ENCODE peak calls at places on chromosomes 4 and X, in four cellular contexts. One of them, this sample, is unnamed.

GRCh38 chr4:107183155-107183774 is 147.2 kb upstream of the DKK2 start:
- DNase-seq in testis: peak; percentile 32
- DNase-seq in Peyer's patch: no peak
- DNase-seq in gastrocnemius medialis: peak; percentile 11
- DNase-seq in this sample: peak; percentile 40

GRCh38 chr4:139904406-139904805 is 238.8 kb downstream of the MGST2 start:
- DNase-seq in gastrocnemius medialis: no peak
- DNase-seq in Peyer's patch: no peak
- DNase-seq in testis: no peak
- DNase-seq in this sample: no peak

GRCh38 chr4:135564090-135564489 is 1362.5 kb upstream of the PABPC4L start:
- DNase-seq in Peyer's patch: no peak
- DNase-seq in testis: no peak
- DNase-seq in gastrocnemius medialis: no peak
- DNase-seq in this sample: no peak

GRCh38 chr4:152853293-152853692 is 73.5 kb downstream of the ARFIP1 start:
- DNase-seq in gastrocnemius medialis: no peak
- DNase-seq in testis: no peak
- DNase-seq in Peyer's patch: no peak
- DNase-seq in this sample: no peak

GRCh38 chr4:77178560-77178959 is 21.6 kb downstream of the CCNG2 start:
- DNase-seq in Peyer's patch: no peak
- DNase-seq in gastrocnemius medialis: no peak
- DNase-seq in testis: no peak
- DNase-seq in this sample: no peak

GRCh38 chrX:9662148-9662547 is 103.5 kb downstream of the GPR143 start:
- DNase-seq in gastrocnemius medialis: no peak
- DNase-seq in testis: no peak
- DNase-seq in Peyer's patch: no peak
- DNase-seq in this sample: no peak

GRCh38 chr4:7381890-7382633 is 52.7 kb downstream of the PSAPL1 start:
- DNase-seq in gastrocnemius medialis: no peak
- DNase-seq in testis: no peak
- DNase-seq in Peyer's patch: no peak
- DNase-seq in this sample: no peak

GRCh38 chr4:186192068-186192751 is 843 bp downstream of the CYP4V2 start:
- DNase-seq in testis: peak; percentile 71
- DNase-seq in gastrocnemius medialis: peak; percentile 16
- DNase-seq in Peyer's patch: peak; percentile 35
- DNase-seq in this sample: peak; percentile 62

GRCh38 chr4:14566518-14566917 is 435.8 kb upstream of the CPEB2 start:
- DNase-seq in gastrocnemius medialis: no peak
- DNase-seq in Peyer's patch: no peak
- DNase-seq in testis: no peak
- DNase-seq in this sample: no peak

GRCh38 chr4:164536829-164537228 is 217.1 kb upstream of the SMIM31 start:
- DNase-seq in testis: no peak
- DNase-seq in Peyer's patch: no peak
- DNase-seq in gastrocnemius medialis: no peak
- DNase-seq in this sample: peak; percentile 76

GRCh38 chr4:142959156-142959555 is 113.1 kb upstream of the INPP4B start:
- DNase-seq in Peyer's patch: no peak
- DNase-seq in gastrocnemius medialis: no peak
- DNase-seq in testis: no peak
- DNase-seq in this sample: no peak

GRCh38 chrX:1661048-1661921 is 46.4 kb downstream of the ASMT start:
- DNase-seq in Peyer's patch: peak; percentile 81
- DNase-seq in gastrocnemius medialis: no peak
- DNase-seq in testis: peak; percentile 93
- DNase-seq in this sample: peak; percentile 43

GRCh38 chr4:47642985-47643745 is 158.1 kb downstream of the ATP10D start:
- DNase-seq in testis: no peak
- DNase-seq in gastrocnemius medialis: no peak
- DNase-seq in Peyer's patch: no peak
- DNase-seq in this sample: no peak

GRCh38 chr4:70559216-70559830 is 32.7 kb upstream of the AMBN start:
- DNase-seq in Peyer's patch: peak; percentile 19
- DNase-seq in testis: peak; percentile 65
- DNase-seq in gastrocnemius medialis: peak; percentile 16
- DNase-seq in this sample: peak; percentile 61

GRCh38 chr4:123813901-123814300 is 417.3 kb downstream of the SPRY1 start:
- DNase-seq in gastrocnemius medialis: no peak
- DNase-seq in testis: no peak
- DNase-seq in Peyer's patch: no peak
- DNase-seq in this sample: no peak

GRCh38 chr4:175071123-175071522 is 153.0 kb downstream of the ADAM29 start:
- DNase-seq in gastrocnemius medialis: no peak
- DNase-seq in Peyer's patch: no peak
- DNase-seq in testis: no peak
- DNase-seq in this sample: no peak

GRCh38 chr4:88630756-88631155 is 38.5 kb downstream of the HERC3 start:
- DNase-seq in testis: no peak
- DNase-seq in gastrocnemius medialis: no peak
- DNase-seq in Peyer's patch: no peak
- DNase-seq in this sample: no peak

GRCh38 chrX:129540068-129540653 is at the start of gene OCRL:
- DNase-seq in Peyer's patch: peak; percentile 39
- DNase-seq in gastrocnemius medialis: peak; percentile 57
- DNase-seq in testis: peak; percentile 75
- DNase-seq in this sample: peak; percentile 71

GRCh38 chrX:93594780-93595179 is 78.6 kb downstream of the NAP1L3 start:
- DNase-seq in Peyer's patch: no peak
- DNase-seq in testis: peak; percentile 15
- DNase-seq in gastrocnemius medialis: no peak
- DNase-seq in this sample: no peak

GRCh38 chrX:152637649-152638442 is at the start of gene GABRQ:
- DNase-seq in gastrocnemius medialis: no peak
- DNase-seq in Peyer's patch: no peak
- DNase-seq in testis: peak; percentile 84
- DNase-seq in this sample: peak; percentile 49

GRCh38 chr4:155903453-155903852 is at the start of gene TDO2:
- DNase-seq in Peyer's patch: no peak
- DNase-seq in testis: no peak
- DNase-seq in gastrocnemius medialis: no peak
- DNase-seq in this sample: no peak

GRCh38 chr4:77376788-77377460 is 219.9 kb downstream of the CCNG2 start:
- DNase-seq in testis: no peak
- DNase-seq in Peyer's patch: no peak
- DNase-seq in gastrocnemius medialis: no peak
- DNase-seq in this sample: no peak

GRCh38 chr4:14877246-14878220 is 124.7 kb upstream of the CPEB2 start:
- DNase-seq in gastrocnemius medialis: no peak
- DNase-seq in Peyer's patch: no peak
- DNase-seq in testis: no peak
- DNase-seq in this sample: no peak

GRCh38 chr4:37246891-37247290 is 2.3 kb downstream of the NWD2 start:
- DNase-seq in gastrocnemius medialis: no peak
- DNase-seq in Peyer's patch: no peak
- DNase-seq in testis: no peak
- DNase-seq in this sample: no peak

GRCh38 chrX:10989386-10989785 is 121.7 kb upstream of the HCCS start:
- DNase-seq in gastrocnemius medialis: no peak
- DNase-seq in Peyer's patch: no peak
- DNase-seq in testis: no peak
- DNase-seq in this sample: no peak

GRCh38 chr4:89306486-89307184 is 965 bp downstream of the GPRIN3 start:
- DNase-seq in gastrocnemius medialis: no peak
- DNase-seq in testis: no peak
- DNase-seq in Peyer's patch: no peak
- DNase-seq in this sample: no peak

GRCh38 chr4:83010111-83010521 is 507 bp downstream of the LIN54 start:
- DNase-seq in testis: no peak
- DNase-seq in gastrocnemius medialis: no peak
- DNase-seq in Peyer's patch: no peak
- DNase-seq in this sample: no peak

GRCh38 chr4:85861064-85861767 is 386.3 kb downstream of the ARHGAP24 start:
- DNase-seq in Peyer's patch: no peak
- DNase-seq in gastrocnemius medialis: no peak
- DNase-seq in testis: no peak
- DNase-seq in this sample: no peak

GRCh38 chr4:167101035-167101434 is 133.3 kb downstream of the SPOCK3 start:
- DNase-seq in gastrocnemius medialis: no peak
- DNase-seq in Peyer's patch: no peak
- DNase-seq in testis: no peak
- DNase-seq in this sample: no peak

GRCh38 chr4:155042014-155042413 is 166.4 kb upstream of the NPY2R start:
- DNase-seq in Peyer's patch: no peak
- DNase-seq in gastrocnemius medialis: no peak
- DNase-seq in testis: no peak
- DNase-seq in this sample: no peak

GRCh38 chrX:49120104-49120503 is 3.4 kb downstream of the GPKOW start:
- DNase-seq in Peyer's patch: no peak
- DNase-seq in gastrocnemius medialis: no peak
- DNase-seq in testis: no peak
- DNase-seq in this sample: no peak

GRCh38 chrX:38798956-38799355 is 2.3 kb upstream of the MID1IP1 start:
- DNase-seq in Peyer's patch: no peak
- DNase-seq in testis: no peak
- DNase-seq in gastrocnemius medialis: no peak
- DNase-seq in this sample: no peak

GRCh38 chrX:55593756-55594257 is 29.4 kb upstream of the FOXR2 start:
- DNase-seq in gastrocnemius medialis: no peak
- DNase-seq in Peyer's patch: no peak
- DNase-seq in testis: peak; percentile 52
- DNase-seq in this sample: no peak

GRCh38 chrX:48891402-48892288 is 5.9 kb downstream of the TIMM17B start:
- DNase-seq in testis: peak; percentile 90
- DNase-seq in gastrocnemius medialis: peak; percentile 81
- DNase-seq in Peyer's patch: peak; percentile 77
- DNase-seq in this sample: peak; percentile 89

GRCh38 chrX:18792828-18793227 is 85.4 kb downstream of the PPEF1 start:
- DNase-seq in testis: no peak
- DNase-seq in gastrocnemius medialis: no peak
- DNase-seq in Peyer's patch: no peak
- DNase-seq in this sample: no peak
- H3K27ac ChIP-seq in testis: no peak overlapping the region
- H3K27ac ChIP-seq in gastrocnemius medialis: no peak overlapping the region
- H3K27ac ChIP-seq in Peyer's patch: no peak overlapping the region
- H3K27ac ChIP-seq in this sample: no peak overlapping the region

DNA sequence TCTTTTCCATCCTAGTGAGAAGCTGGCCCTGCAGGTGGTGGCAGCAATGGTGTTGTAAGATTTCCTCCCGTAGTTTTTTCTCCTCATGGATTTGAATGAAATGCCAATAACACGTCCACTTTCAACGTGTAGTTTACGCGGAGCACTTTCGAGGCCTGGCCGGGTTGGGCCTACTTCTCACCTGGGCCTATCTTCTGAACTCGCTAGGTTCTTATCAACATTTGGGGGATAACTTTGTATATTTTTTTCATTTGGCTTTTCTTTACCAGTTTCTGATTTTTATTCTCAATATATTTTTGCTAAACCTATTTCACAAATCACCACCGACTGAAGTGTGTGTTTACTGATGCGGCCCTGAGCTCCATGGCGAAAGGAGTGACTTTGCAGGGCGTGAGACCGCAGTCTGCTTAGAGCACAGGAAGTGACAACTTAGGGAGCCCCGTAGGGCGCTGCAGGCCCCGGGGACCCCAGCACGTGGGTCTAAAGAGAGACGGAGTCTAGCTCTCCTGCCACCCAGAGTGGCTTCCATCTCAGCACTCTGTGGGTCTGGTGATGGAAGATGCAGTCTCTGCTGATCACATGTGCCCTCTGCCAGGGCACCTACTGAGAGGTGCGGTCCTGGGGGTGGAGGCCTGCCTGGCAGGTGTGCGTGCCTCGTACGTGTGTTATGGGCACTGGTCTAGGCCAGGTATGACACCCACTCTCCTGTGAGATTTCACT is 29.1 kb downstream of the NELFA start:
- DNase-seq in testis: no peak
- DNase-seq in gastrocnemius medialis: no peak
- DNase-seq in Peyer's patch: no peak
- DNase-seq in this sample: no peak
- TF ChIP-seq POLR2A in testis: no peak
- TF ChIP-seq POLR2A in gastrocnemius medialis: no peak
- TF ChIP-seq POLR2A in Peyer's patch: no peak
- TF ChIP-seq POLR2A in this sample: no peak

DNA sequence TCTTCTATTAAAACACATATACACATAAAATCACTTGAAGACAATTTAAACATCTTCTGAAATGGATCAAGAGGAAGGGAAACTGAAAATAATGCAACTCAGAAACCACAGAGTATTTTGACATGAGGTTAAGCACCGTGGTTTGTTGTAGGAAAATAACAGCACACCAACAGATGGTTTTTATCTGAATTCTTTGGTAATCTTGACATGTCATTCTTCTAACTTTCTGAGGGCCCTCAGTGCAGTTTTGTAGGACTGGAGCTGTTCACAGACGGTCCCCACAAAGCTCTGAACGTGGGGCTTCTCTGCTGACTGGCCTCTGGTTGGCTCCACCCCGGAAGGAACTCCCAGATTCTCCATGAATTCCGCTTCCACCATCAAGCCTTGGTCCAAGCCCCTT is 16.0 kb upstream of the TLR8 start:
- DNase-seq in Peyer's patch: no peak
- DNase-seq in gastrocnemius medialis: no peak
- DNase-seq in testis: no peak
- DNase-seq in this sample: no peak
- H3K27ac ChIP-seq in Peyer's patch: peak overlapping the region; percentile 12
- H3K27ac ChIP-seq in gastrocnemius medialis: no peak overlapping the region
- H3K27ac ChIP-seq in testis: no peak overlapping the region
- H3K27ac ChIP-seq in this sample: peak overlapping the region; percentile 26

GRCh38 chrX:119943185-119943988 is at the start of gene NKAP:
- DNase-seq in testis: peak; percentile 89
- DNase-seq in gastrocnemius medialis: peak; percentile 75
- DNase-seq in Peyer's patch: peak; percentile 68
- DNase-seq in this sample: peak; percentile 81
- TF ChIP-seq POLR2A in testis: no peak
- TF ChIP-seq POLR2A in gastrocnemius medialis: peak; percentile 46
- TF ChIP-seq POLR2A in Peyer's patch: no peak
- TF ChIP-seq POLR2A in this sample: peak; percentile 63

DNA sequence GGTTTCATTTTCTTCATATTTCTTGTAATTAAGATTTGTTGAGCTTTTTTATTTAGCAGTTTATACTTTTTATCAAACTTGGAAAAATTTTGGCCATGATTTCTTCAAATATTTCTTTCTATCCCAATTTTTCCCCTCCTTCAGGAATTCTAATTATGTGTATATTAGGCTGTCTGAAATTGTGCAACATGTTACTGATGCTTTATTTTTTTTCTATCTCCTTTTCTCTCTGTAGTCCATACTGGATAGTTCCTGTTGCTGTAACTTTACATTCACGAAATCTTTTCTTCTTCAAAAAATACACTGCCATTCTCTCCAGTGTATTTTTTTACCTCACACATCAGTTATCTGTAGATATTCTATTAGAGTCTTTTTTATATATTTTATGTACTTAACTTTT is 10.8 kb downstream of the THAP6 start:
- DNase-seq in testis: no peak
- DNase-seq in Peyer's patch: no peak
- DNase-seq in gastrocnemius medialis: no peak
- DNase-seq in this sample: no peak
- H3K27ac ChIP-seq in testis: no peak overlapping the region
- H3K27ac ChIP-seq in Peyer's patch: no peak overlapping the region
- H3K27ac ChIP-seq in gastrocnemius medialis: no peak overlapping the region
- H3K27ac ChIP-seq in this sample: no peak overlapping the region

GRCh38 chr4:146520894-146521542 is 722 bp downstream of the SLC10A7 start:
- DNase-seq in gastrocnemius medialis: no peak
- DNase-seq in testis: peak; percentile 26
- DNase-seq in Peyer's patch: no peak
- DNase-seq in this sample: no peak
- TF ChIP-seq POLR2A in gastrocnemius medialis: no peak
- TF ChIP-seq POLR2A in testis: no peak
- TF ChIP-seq POLR2A in Peyer's patch: peak; percentile 14
- TF ChIP-seq POLR2A in this sample: no peak